ENCODE peak calls at places on chromosomes 11 and 22, in nine cellular contexts. O is nucleus accumbens; D is amygdala; J is omental fat pad; G is SK-MEL-5; X is NCI-H1105 treated with DMSO at 0.1 percent for 48 hours; Y is effector memory CD4-positive, alpha-beta T cell; U is body of pancreas; S is coronary artery. W is an unnamed sample.
A peak's percentile ranks its signal among the peaks of the same experiment; 100 is the strongest.

GRCh38 chr11:94734563-94735275 is 33.4 kb upstream of the AMOTL1 start:
- DNase-seq in U (no peak), X (no peak), G (no peak), D (no peak), Y (no peak), O (no peak), S (no peak), J (no peak), W (no peak)

GRCh38 chr11:33721291-33721840 is 14.9 kb downstream of the CD59 start:
- DNase-seq in D (no peak), Y (no peak), J (no peak), S (no peak), X (no peak), U (no peak), O (no peak), G (peak; percentile 89), W (no peak)

GRCh38 chr11:102254047-102254446 is 63.2 kb upstream of the BIRC3 start:
- DNase-seq in J (no peak), G (peak; percentile 52), X (no peak), D (no peak), O (no peak), U (no peak), Y (no peak), S (no peak), W (no peak)

GRCh38 chr11:117419915-117420485 is 92.3 kb downstream of the CEP164 start:
- DNase-seq in O (no peak), S (no peak), D (no peak), Y (no peak), X (no peak), G (no peak), J (no peak), U (no peak), W (no peak)

GRCh38 chr22:40310081-40310770 is 36.1 kb upstream of the ADSL start:
- DNase-seq in O (no peak), S (no peak), Y (no peak), D (no peak), G (peak; percentile 83), J (no peak), X (no peak), U (no peak), W (no peak)

GRCh38 chr11:117179048-117179999 is 781 bp downstream of the SIDT2 start:
- DNase-seq in O (no peak), S (peak; percentile 76), D (no peak), U (peak; percentile 58), J (peak; percentile 21), G (peak; percentile 32), Y (peak; percentile 26), X (peak; percentile 26), W (peak; percentile 62)

GRCh38 chr11:62705880-62706831 is 1.1 kb downstream of the BSCL2 start:
- DNase-seq in O (peak; percentile 91), G (peak; percentile 86), U (peak; percentile 97), Y (peak; percentile 93), D (peak; percentile 89), J (peak; percentile 93), S (peak; percentile 98), X (peak; percentile 96), W (peak; percentile 91)

GRCh38 chr11:84214557-84214956 is 928.4 kb upstream of the CCDC90B start:
- DNase-seq in Y (no peak), D (no peak), X (no peak), G (no peak), U (no peak), J (no peak), S (no peak), O (no peak), W (no peak)

GRCh38 chr11:17691550-17691949 is 27.8 kb upstream of the MYOD1 start:
- DNase-seq in J (no peak), O (no peak), U (no peak), X (no peak), G (no peak), Y (no peak), S (no peak), D (no peak), W (no peak)

GRCh38 chr22:46201059-46201757 is 48.9 kb downstream of the CDPF1 start:
- DNase-seq in D (no peak), S (no peak), X (no peak), U (peak; percentile 37), G (peak; percentile 68), J (no peak), Y (no peak), O (no peak), W (no peak)

GRCh38 chr11:20477418-20478090 is 90.0 kb downstream of the PRMT3 start:
- DNase-seq in J (no peak), D (no peak), S (no peak), Y (no peak), G (no peak), X (no peak), U (no peak), O (no peak), W (no peak)

GRCh38 chr22:32340437-32340836 is 17.2 kb upstream of the RFPL3 start:
- DNase-seq in U (no peak), J (no peak), D (no peak), S (no peak), O (no peak), G (no peak), Y (no peak), X (no peak), W (no peak)

GRCh38 chr22:23236440-23237139 is 56.3 kb downstream of the BCR start:
- DNase-seq in D (no peak), G (no peak), J (no peak), Y (no peak), S (no peak), O (no peak), U (no peak), X (no peak), W (no peak)

GRCh38 chr22:22928666-22929380 is 41.2 kb downstream of the IGLL5 start:
- DNase-seq in O (no peak), D (no peak), S (no peak), U (no peak), J (no peak), Y (peak; percentile 23), X (no peak), G (no peak), W (peak; percentile 31)

GRCh38 chr22:23539135-23539838 is 40.8 kb downstream of the IGLL1 start:
- DNase-seq in S (no peak), U (peak; percentile 85), J (peak; percentile 60), G (peak; percentile 94), X (peak; percentile 73), O (peak; percentile 27), Y (peak; percentile 54), D (peak; percentile 61), W (peak; percentile 82)

GRCh38 chr11:17333799-17334586 is 17.6 kb upstream of the NCR3LG1 start:
- DNase-seq in X (no peak), D (no peak), Y (no peak), J (no peak), U (no peak), G (no peak), O (no peak), S (no peak), W (no peak)

GRCh38 chr11:112630496-112630895 is 330.7 kb upstream of the NCAM1 start:
- DNase-seq in Y (no peak), S (no peak), U (no peak), G (no peak), D (no peak), O (no peak), X (no peak), J (no peak), W (no peak)

GRCh38 chr11:8333431-8334401 is 70.0 kb upstream of the LMO1 start:
- DNase-seq in D (no peak), G (no peak), O (no peak), S (no peak), J (no peak), U (no peak), X (no peak), Y (no peak), W (no peak)

GRCh38 chr11:66854231-66854661 is 2.6 kb upstream of the LRFN4 start:
- DNase-seq in D (no peak), S (no peak), U (no peak), G (no peak), O (no peak), Y (no peak), X (no peak), J (no peak), W (no peak)

GRCh38 chr11:12691473-12691872 is 17.3 kb downstream of the TEAD1 start:
- DNase-seq in U (no peak), O (no peak), J (no peak), Y (no peak), G (no peak), X (no peak), D (no peak), S (no peak), W (no peak)

GRCh38 chr11:94049351-94049750 is 28.2 kb downstream of the HEPHL1 start:
- DNase-seq in O (no peak), U (no peak), J (no peak), S (no peak), Y (no peak), G (no peak), D (no peak), X (peak; percentile 96), W (no peak)

GRCh38 chr11:44564653-44565007 is 833 bp upstream of the CD82 start:
- DNase-seq in Y (no peak), S (peak; percentile 97), U (peak; percentile 92), G (no peak), O (no peak), J (peak; percentile 58), X (peak; percentile 96), D (peak; percentile 51), W (peak; percentile 20)

GRCh38 chr22:46134111-46134705 is 16.1 kb upstream of the PPARA start:
- DNase-seq in O (no peak), X (no peak), U (no peak), G (no peak), S (no peak), J (no peak), D (no peak), Y (no peak), W (no peak)

W was measured in stimulated activated naive CD8-positive, alpha-beta T cell treated with anti-CD3 and anti-CD28 coated beads, Interleukin-15, amount 100 ng/mL, for 72 hours.